ENCODE peak calls at places on chromosome 2, in four cellular contexts. One of them, this sample, is unnamed.

GRCh38 chr2:64296150-64296500 is 151.9 kb upstream of the PELI1 start:
- DNase-seq in A549: no peak
- DNase-seq in HepG2: no peak
- DNase-seq in K562: no peak
- DNase-seq in this sample: no peak

GRCh38 chr2:42964444-42965081 is 172.2 kb upstream of the HAAO start:
- DNase-seq in A549: no peak
- DNase-seq in HepG2: no peak
- DNase-seq in K562: no peak
- DNase-seq in this sample: no peak

GRCh38 chr2:34492781-34493455 is 893.8 kb upstream of the FAM98A start:
- DNase-seq in A549: no peak
- DNase-seq in HepG2: no peak
- DNase-seq in K562: no peak
- DNase-seq in this sample: no peak

GRCh38 chr2:1081411-1082225 is 131.0 kb downstream of the SNTG2 start:
- DNase-seq in A549: no peak
- DNase-seq in HepG2: no peak
- DNase-seq in K562: no peak
- DNase-seq in this sample: no peak

GRCh38 chr2:43840961-43841360 is 2.2 kb downstream of the ABCG8 start:
- DNase-seq in A549: no peak
- DNase-seq in HepG2: no peak
- DNase-seq in K562: peak; percentile 2
- DNase-seq in this sample: no peak

GRCh38 chr2:10668402-10669012 is 21.3 kb downstream of the NOL10 start:
- DNase-seq in A549: peak; percentile 15
- DNase-seq in HepG2: peak; percentile 58
- DNase-seq in K562: no peak
- DNase-seq in this sample: no peak

GRCh38 chr2:54728669-54729120 is 5.2 kb downstream of the EML6 start:
- DNase-seq in A549: peak; percentile 35
- DNase-seq in HepG2: peak; percentile 80
- DNase-seq in K562: no peak
- DNase-seq in this sample: no peak

GRCh38 chr2:95359501-95359930 is 43.0 kb upstream of the FAHD2A start:
- DNase-seq in A549: no peak
- DNase-seq in HepG2: no peak
- DNase-seq in K562: no peak
- DNase-seq in this sample: no peak

GRCh38 chr2:23651187-23651983 is 266.4 kb downstream of the KLHL29 start:
- DNase-seq in A549: no peak
- DNase-seq in HepG2: peak; percentile 39
- DNase-seq in K562: no peak
- DNase-seq in this sample: no peak

GRCh38 chr2:191391171-191391570 is 146.0 kb downstream of the MYO1B start:
- DNase-seq in A549: no peak
- DNase-seq in HepG2: no peak
- DNase-seq in K562: no peak
- DNase-seq in this sample: no peak

GRCh38 chr2:196544906-196545433 is 94.5 kb upstream of the CCDC150 start:
- DNase-seq in A549: no peak
- DNase-seq in HepG2: no peak
- DNase-seq in K562: no peak
- DNase-seq in this sample: no peak

GRCh38 chr2:238915196-238915595 is 67.3 kb downstream of the TWIST2 start:
- DNase-seq in A549: no peak
- DNase-seq in HepG2: no peak
- DNase-seq in K562: no peak
- DNase-seq in this sample: no peak

GRCh38 chr2:238916176-238916874 is 68.4 kb downstream of the TWIST2 start:
- DNase-seq in A549: no peak
- DNase-seq in HepG2: no peak
- DNase-seq in K562: no peak
- DNase-seq in this sample: no peak

GRCh38 chr2:238914648-238915015 is 66.7 kb downstream of the TWIST2 start:
- DNase-seq in A549: no peak
- DNase-seq in HepG2: no peak
- DNase-seq in K562: no peak
- DNase-seq in this sample: no peak

GRCh38 chr2:238916875-238917590 is 69.1 kb downstream of the TWIST2 start:
- DNase-seq in A549: no peak
- DNase-seq in HepG2: no peak
- DNase-seq in K562: no peak
- DNase-seq in this sample: no peak

DNA sequence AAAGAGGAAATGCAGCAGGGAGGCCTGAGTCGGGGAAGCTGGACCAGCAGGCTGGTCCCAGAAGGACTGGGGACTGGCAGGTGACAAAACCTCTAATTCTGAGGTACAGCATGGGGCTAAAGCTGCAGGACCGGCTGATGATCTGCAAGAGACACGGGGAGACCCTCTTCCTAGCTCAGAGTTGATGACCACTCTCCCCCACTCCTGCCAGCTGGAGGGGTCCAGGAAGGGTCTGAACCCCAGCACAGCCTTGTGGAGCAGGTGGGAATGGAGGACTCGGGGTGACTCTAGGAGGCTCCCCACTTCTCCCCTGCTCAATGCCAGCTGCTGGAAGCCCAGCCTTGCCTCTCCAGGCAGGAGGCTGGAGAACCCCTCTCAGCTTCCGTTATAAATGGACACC is 67.7 kb downstream of the TWIST2 start:
- DNase-seq in A549: no peak
- DNase-seq in HepG2: no peak
- DNase-seq in K562: no peak
- DNase-seq in this sample: no peak
- TF ChIP-seq RNF2 in A549: no peak
- TF ChIP-seq RNF2 in HepG2: no peak
- TF ChIP-seq RNF2 in K562: no peak
- TF ChIP-seq RNF2 in this sample: no peak

DNA sequence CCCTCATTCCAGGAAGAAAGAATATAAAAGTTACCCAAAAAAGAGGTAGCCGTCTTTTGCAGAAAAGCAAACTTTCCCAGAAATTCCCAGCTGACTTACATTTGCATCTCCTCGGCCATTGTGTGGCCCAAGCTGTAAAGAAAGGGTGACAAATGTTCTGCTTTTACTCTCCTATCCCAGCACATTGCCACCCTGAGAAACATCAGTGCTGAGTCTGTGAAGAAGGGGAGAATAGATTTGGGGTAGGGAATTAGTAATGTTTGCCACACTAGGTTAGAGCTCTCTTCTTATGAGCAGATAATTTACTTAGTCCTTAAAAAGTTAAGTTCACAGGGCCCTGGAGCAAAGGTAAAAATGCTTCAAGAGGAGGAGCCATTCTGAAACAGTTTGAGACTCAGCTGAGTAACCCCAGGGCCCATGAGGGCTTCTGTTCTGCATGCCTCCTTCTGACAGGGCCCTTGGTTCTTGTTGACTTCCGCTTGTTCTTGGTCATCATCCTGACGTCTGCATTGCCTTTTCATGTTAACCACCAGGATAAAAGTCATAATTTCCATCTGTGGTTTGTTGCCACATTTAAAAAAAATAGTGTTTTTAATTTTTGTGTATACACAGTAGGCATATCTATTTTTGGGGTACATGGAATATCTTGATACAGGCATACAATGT is 550.7 kb downstream of the RNF144A start:
- DNase-seq in A549: no peak
- DNase-seq in HepG2: no peak
- DNase-seq in K562: no peak
- DNase-seq in this sample: no peak
- TF ChIP-seq RNF2 in A549: no peak
- TF ChIP-seq RNF2 in HepG2: no peak
- TF ChIP-seq RNF2 in K562: no peak
- TF ChIP-seq RNF2 in this sample: no peak

GRCh38 chr2:3151153-3151918 is 226.3 kb downstream of the EIPR1 start:
- DNase-seq in A549: no peak
- DNase-seq in HepG2: no peak
- DNase-seq in K562: no peak
- DNase-seq in this sample: no peak
- TF ChIP-seq RNF2 in A549: no peak
- TF ChIP-seq RNF2 in HepG2: no peak
- TF ChIP-seq RNF2 in K562: no peak
- TF ChIP-seq RNF2 in this sample: no peak

GRCh38 chr2:241296767-241297166 is 18.7 kb downstream of the HDLBP start:
- DNase-seq in A549: no peak
- DNase-seq in HepG2: no peak
- DNase-seq in K562: no peak
- DNase-seq in this sample: no peak

GRCh38 chr2:241298554-241299165 is 16.8 kb downstream of the HDLBP start:
- DNase-seq in A549: no peak
- DNase-seq in HepG2: no peak
- DNase-seq in K562: no peak
- DNase-seq in this sample: peak; percentile 7

GRCh38 chr2:241302083-241302482 is 13.4 kb downstream of the HDLBP start:
- DNase-seq in A549: no peak
- DNase-seq in HepG2: no peak
- DNase-seq in K562: no peak
- DNase-seq in this sample: no peak

GRCh38 chr2:241302759-241303651 is 12.5 kb downstream of the HDLBP start:
- DNase-seq in A549: no peak
- DNase-seq in HepG2: no peak
- DNase-seq in K562: no peak
- DNase-seq in this sample: no peak

GRCh38 chr2:241300000-241300399 is 15.5 kb downstream of the HDLBP start:
- DNase-seq in A549: no peak
- DNase-seq in HepG2: no peak
- DNase-seq in K562: peak; percentile 33
- DNase-seq in this sample: no peak
- TF ChIP-seq RNF2 in A549: no peak
- TF ChIP-seq RNF2 in HepG2: no peak
- TF ChIP-seq RNF2 in K562: no peak
- TF ChIP-seq RNF2 in this sample: no peak

GRCh38 chr2:139917723-139918384 is 1137.7 kb upstream of the NXPH2 start:
- DNase-seq in A549: no peak
- DNase-seq in HepG2: no peak
- DNase-seq in K562: no peak
- DNase-seq in this sample: no peak
- TF ChIP-seq RNF2 in A549: no peak
- TF ChIP-seq RNF2 in HepG2: no peak
- TF ChIP-seq RNF2 in K562: no peak
- TF ChIP-seq RNF2 in this sample: no peak

DNA sequence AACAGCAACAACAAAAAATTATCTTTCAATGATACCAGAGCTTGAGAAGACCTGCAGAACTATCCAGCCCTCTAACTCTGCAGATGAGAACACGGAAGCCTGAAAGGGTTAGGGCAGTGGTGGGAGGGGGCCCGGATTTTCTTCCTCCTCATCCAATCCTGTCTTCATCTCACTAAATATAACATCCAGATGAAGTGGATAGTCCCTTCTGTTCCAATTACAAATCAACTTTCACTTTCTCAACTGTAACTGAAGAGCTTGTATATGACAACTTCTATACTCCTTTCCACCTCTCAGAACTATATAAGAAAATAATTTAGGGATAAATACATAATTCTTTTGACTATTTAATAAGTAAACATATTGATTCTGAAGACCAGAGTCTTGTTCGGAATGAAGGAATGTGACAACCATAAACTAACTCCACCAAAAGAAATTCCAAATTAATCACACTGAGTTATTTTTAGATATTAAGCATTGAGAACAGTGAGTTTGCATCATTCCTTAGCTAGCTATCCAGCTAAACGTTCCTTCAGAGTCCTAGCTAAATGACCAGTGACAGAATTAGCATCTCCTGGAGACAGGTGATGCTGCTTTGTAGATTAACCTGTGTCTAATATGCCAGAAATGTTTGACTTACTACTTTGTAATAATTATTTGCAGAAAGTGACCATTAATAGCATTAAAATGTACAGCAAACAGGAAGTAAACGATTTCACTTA is 32.7 kb downstream of the SFT2D3 start:
- DNase-seq in A549: no peak
- DNase-seq in HepG2: no peak
- DNase-seq in K562: no peak
- DNase-seq in this sample: no peak
- TF ChIP-seq RNF2 in A549: no peak
- TF ChIP-seq RNF2 in HepG2: no peak
- TF ChIP-seq RNF2 in K562: no peak
- TF ChIP-seq RNF2 in this sample: no peak

GRCh38 chr2:215320679-215321078 is 8.8 kb downstream of the ATIC start:
- DNase-seq in A549: no peak
- DNase-seq in HepG2: no peak
- DNase-seq in K562: no peak
- DNase-seq in this sample: no peak
- TF ChIP-seq RNF2 in A549: no peak
- TF ChIP-seq RNF2 in HepG2: no peak
- TF ChIP-seq RNF2 in K562: no peak
- TF ChIP-seq RNF2 in this sample: no peak

GRCh38 chr2:96464651-96465050 is 40.5 kb downstream of the NEURL3 start:
- DNase-seq in A549: no peak
- DNase-seq in HepG2: no peak
- DNase-seq in K562: no peak
- DNase-seq in this sample: no peak
- TF ChIP-seq RNF2 in A549: no peak
- TF ChIP-seq RNF2 in HepG2: no peak
- TF ChIP-seq RNF2 in K562: no peak
- TF ChIP-seq RNF2 in this sample: no peak

DNA sequence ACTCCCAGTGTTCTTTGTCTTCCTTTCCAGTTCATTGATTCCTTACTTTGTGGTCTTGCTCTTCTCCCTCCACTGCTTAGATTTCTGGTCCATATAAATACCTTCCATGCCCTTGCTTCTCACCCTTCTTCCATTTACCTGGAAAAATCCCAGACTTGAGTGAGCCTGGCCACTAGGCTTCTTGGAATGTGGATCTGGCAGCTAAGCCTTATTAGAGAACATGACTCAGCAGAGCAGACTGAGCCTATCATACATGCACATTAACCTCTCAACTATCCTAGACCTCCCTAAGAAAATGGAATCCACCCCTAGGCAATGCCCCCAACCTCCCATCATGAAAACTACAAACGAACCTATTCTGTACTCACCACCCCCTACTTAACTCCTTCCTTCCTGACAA is 127.7 kb downstream of the RHBDD1 start:
- DNase-seq in A549: no peak
- DNase-seq in HepG2: no peak
- DNase-seq in K562: peak; percentile 14
- DNase-seq in this sample: no peak
- TF ChIP-seq RNF2 in A549: no peak
- TF ChIP-seq RNF2 in HepG2: no peak
- TF ChIP-seq RNF2 in K562: no peak
- TF ChIP-seq RNF2 in this sample: no peak